ENCODE peak calls at places on chromosomes 11 and 22, in nine cellular contexts. One of them, this sample, is unnamed.

GRCh38 chr11:68276864-68277263 is 5.1 kb upstream of the C11orf24 start:
- DNase-seq in lower lobe of right lung: no peak
- DNase-seq in A673: no peak
- DNase-seq in ascending aorta: no peak
- DNase-seq in mammary epithelial cell: no peak
- DNase-seq in heart right ventricle: no peak
- DNase-seq in breast epithelium: no peak
- DNase-seq in body of pancreas: no peak
- DNase-seq in vagina: no peak
- DNase-seq in this sample: no peak

GRCh38 chr11:127259118-127259517 is 258.5 kb upstream of the KIRREL3 start:
- DNase-seq in lower lobe of right lung: no peak
- DNase-seq in A673: no peak
- DNase-seq in ascending aorta: no peak
- DNase-seq in mammary epithelial cell: no peak
- DNase-seq in heart right ventricle: no peak
- DNase-seq in breast epithelium: no peak
- DNase-seq in body of pancreas: no peak
- DNase-seq in vagina: no peak
- DNase-seq in this sample: no peak

GRCh38 chr22:28821452-28821851 is 21.1 kb upstream of the XBP1 start:
- DNase-seq in lower lobe of right lung: no peak
- DNase-seq in A673: no peak
- DNase-seq in ascending aorta: no peak
- DNase-seq in mammary epithelial cell: no peak
- DNase-seq in heart right ventricle: no peak
- DNase-seq in breast epithelium: no peak
- DNase-seq in body of pancreas: no peak
- DNase-seq in vagina: no peak
- DNase-seq in this sample: no peak

GRCh38 chr11:61777234-61778090 is 14.9 kb downstream of the TMEM258 start:
- DNase-seq in lower lobe of right lung: no peak
- DNase-seq in A673: peak
- DNase-seq in ascending aorta: no peak
- DNase-seq in mammary epithelial cell: peak
- DNase-seq in heart right ventricle: peak
- DNase-seq in breast epithelium: no peak
- DNase-seq in body of pancreas: peak
- DNase-seq in vagina: no peak
- DNase-seq in this sample: peak

GRCh38 chr11:68692115-68692514 is 7.8 kb downstream of the GAL start:
- DNase-seq in lower lobe of right lung: no peak
- DNase-seq in A673: no peak
- DNase-seq in ascending aorta: no peak
- DNase-seq in mammary epithelial cell: no peak
- DNase-seq in heart right ventricle: no peak
- DNase-seq in breast epithelium: no peak
- DNase-seq in body of pancreas: no peak
- DNase-seq in vagina: no peak
- DNase-seq in this sample: no peak

GRCh38 chr11:17076517-17077239 is 789 bp downstream of the RPS13 start:
- DNase-seq in lower lobe of right lung: no peak
- DNase-seq in A673: no peak
- DNase-seq in ascending aorta: no peak
- DNase-seq in mammary epithelial cell: no peak
- DNase-seq in heart right ventricle: no peak
- DNase-seq in breast epithelium: no peak
- DNase-seq in body of pancreas: peak
- DNase-seq in vagina: no peak
- DNase-seq in this sample: no peak

GRCh38 chr11:82315093-82315492 is 418.6 kb downstream of the FAM181B start:
- DNase-seq in lower lobe of right lung: no peak
- DNase-seq in A673: peak
- DNase-seq in ascending aorta: no peak
- DNase-seq in mammary epithelial cell: peak
- DNase-seq in heart right ventricle: no peak
- DNase-seq in breast epithelium: no peak
- DNase-seq in body of pancreas: peak
- DNase-seq in vagina: no peak
- DNase-seq in this sample: peak

GRCh38 chr22:46071451-46072029 is 78.8 kb upstream of the PPARA start:
- DNase-seq in lower lobe of right lung: peak
- DNase-seq in A673: peak
- DNase-seq in ascending aorta: peak
- DNase-seq in mammary epithelial cell: peak
- DNase-seq in heart right ventricle: peak
- DNase-seq in breast epithelium: peak
- DNase-seq in body of pancreas: peak
- DNase-seq in vagina: no peak
- DNase-seq in this sample: peak

GRCh38 chr11:69209038-69209350 is 53.3 kb downstream of the SMIM38 start:
- DNase-seq in lower lobe of right lung: no peak
- DNase-seq in A673: no peak
- DNase-seq in ascending aorta: no peak
- DNase-seq in mammary epithelial cell: no peak
- DNase-seq in heart right ventricle: no peak
- DNase-seq in breast epithelium: no peak
- DNase-seq in body of pancreas: no peak
- DNase-seq in vagina: no peak
- DNase-seq in this sample: no peak

GRCh38 chr11:33692013-33692504 is 8.6 kb downstream of the C11orf91 start:
- DNase-seq in lower lobe of right lung: no peak
- DNase-seq in A673: peak
- DNase-seq in ascending aorta: peak
- DNase-seq in mammary epithelial cell: peak
- DNase-seq in heart right ventricle: no peak
- DNase-seq in breast epithelium: peak
- DNase-seq in body of pancreas: peak
- DNase-seq in vagina: no peak
- DNase-seq in this sample: peak

GRCh38 chr11:1744879-1745700 is 5.3 kb downstream of the IFITM10 start:
- DNase-seq in lower lobe of right lung: no peak
- DNase-seq in A673: no peak
- DNase-seq in ascending aorta: no peak
- DNase-seq in mammary epithelial cell: no peak
- DNase-seq in heart right ventricle: peak
- DNase-seq in breast epithelium: no peak
- DNase-seq in body of pancreas: no peak
- DNase-seq in vagina: no peak
- DNase-seq in this sample: no peak

GRCh38 chr11:12235549-12235944 is 125.2 kb downstream of the MICAL2 start:
- DNase-seq in lower lobe of right lung: no peak
- DNase-seq in A673: no peak
- DNase-seq in ascending aorta: no peak
- DNase-seq in mammary epithelial cell: no peak
- DNase-seq in heart right ventricle: no peak
- DNase-seq in breast epithelium: no peak
- DNase-seq in body of pancreas: peak
- DNase-seq in vagina: no peak
- DNase-seq in this sample: no peak

GRCh38 chr22:46381142-46381541 is 45.6 kb downstream of the TRMU start:
- DNase-seq in lower lobe of right lung: no peak
- DNase-seq in A673: no peak
- DNase-seq in ascending aorta: no peak
- DNase-seq in mammary epithelial cell: peak
- DNase-seq in heart right ventricle: no peak
- DNase-seq in breast epithelium: no peak
- DNase-seq in body of pancreas: no peak
- DNase-seq in vagina: no peak
- DNase-seq in this sample: no peak

DNA sequence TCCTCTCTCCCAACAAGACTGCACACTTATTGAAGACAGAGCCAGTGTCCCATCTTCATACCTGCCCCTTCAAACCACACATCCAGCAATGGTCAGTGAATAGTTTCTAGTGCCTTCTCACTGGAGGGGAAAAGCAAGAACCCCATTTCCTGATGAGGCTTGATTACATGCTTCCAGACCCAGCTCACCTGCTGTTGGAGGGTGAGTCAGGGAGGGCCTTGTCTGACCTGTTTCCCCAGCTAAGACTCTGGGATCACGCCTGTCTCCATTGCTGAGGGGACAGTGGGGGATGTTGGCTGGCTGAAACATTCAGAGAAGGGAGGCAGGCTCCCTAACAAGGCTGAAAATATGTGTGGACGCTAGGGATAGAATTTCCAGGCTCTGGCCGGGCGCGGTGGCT is 27.5 kb upstream of the ZDHHC13 start:
- DNase-seq in lower lobe of right lung: no peak
- DNase-seq in A673: no peak
- DNase-seq in ascending aorta: no peak
- DNase-seq in mammary epithelial cell: peak
- DNase-seq in heart right ventricle: no peak
- DNase-seq in breast epithelium: no peak
- DNase-seq in body of pancreas: no peak
- DNase-seq in vagina: no peak
- DNase-seq in this sample: peak
- TF ChIP-seq CTCF in lower lobe of right lung: no peak
- TF ChIP-seq CTCF in A673: no peak
- TF ChIP-seq CTCF in ascending aorta: no peak
- TF ChIP-seq CTCF in mammary epithelial cell: no peak
- TF ChIP-seq CTCF in heart right ventricle: no peak
- TF ChIP-seq CTCF in breast epithelium: no peak
- TF ChIP-seq CTCF in body of pancreas: no peak
- TF ChIP-seq CTCF in vagina: no peak
- TF ChIP-seq CTCF in this sample: no peak

GRCh38 chr11:133639408-133639807 is 107.1 kb upstream of the OPCML start:
- DNase-seq in lower lobe of right lung: no peak
- DNase-seq in A673: no peak
- DNase-seq in ascending aorta: no peak
- DNase-seq in mammary epithelial cell: no peak
- DNase-seq in heart right ventricle: no peak
- DNase-seq in breast epithelium: no peak
- DNase-seq in body of pancreas: no peak
- DNase-seq in vagina: no peak
- DNase-seq in this sample: no peak
- H3K27ac ChIP-seq in lower lobe of right lung: no peak
- H3K27ac ChIP-seq in A673: no peak
- H3K27ac ChIP-seq in ascending aorta: no peak
- H3K27ac ChIP-seq in mammary epithelial cell: no peak
- H3K27ac ChIP-seq in heart right ventricle: no peak
- H3K27ac ChIP-seq in breast epithelium: no peak
- H3K27ac ChIP-seq in body of pancreas: no peak
- H3K27ac ChIP-seq in vagina: no peak
- H3K27ac ChIP-seq in this sample: no peak

GRCh38 chr22:30217698-30218565 is 28.6 kb downstream of the LIF start:
- DNase-seq in lower lobe of right lung: no peak
- DNase-seq in A673: no peak
- DNase-seq in ascending aorta: no peak
- DNase-seq in mammary epithelial cell: peak
- DNase-seq in heart right ventricle: no peak
- DNase-seq in breast epithelium: no peak
- DNase-seq in body of pancreas: no peak
- DNase-seq in vagina: no peak
- DNase-seq in this sample: no peak

GRCh38 chr22:30220338-30221009 is 26.1 kb downstream of the LIF start:
- DNase-seq in lower lobe of right lung: no peak
- DNase-seq in A673: no peak
- DNase-seq in ascending aorta: no peak
- DNase-seq in mammary epithelial cell: no peak
- DNase-seq in heart right ventricle: no peak
- DNase-seq in breast epithelium: no peak
- DNase-seq in body of pancreas: no peak
- DNase-seq in vagina: no peak
- DNase-seq in this sample: no peak

GRCh38 chr22:30219668-30220278 is 26.8 kb downstream of the LIF start:
- DNase-seq in lower lobe of right lung: no peak
- DNase-seq in A673: no peak
- DNase-seq in ascending aorta: no peak
- DNase-seq in mammary epithelial cell: no peak
- DNase-seq in heart right ventricle: no peak
- DNase-seq in breast epithelium: no peak
- DNase-seq in body of pancreas: no peak
- DNase-seq in vagina: no peak
- DNase-seq in this sample: no peak

GRCh38 chr22:30221121-30221992 is 25.2 kb downstream of the LIF start:
- DNase-seq in lower lobe of right lung: no peak
- DNase-seq in A673: no peak
- DNase-seq in ascending aorta: no peak
- DNase-seq in mammary epithelial cell: no peak
- DNase-seq in heart right ventricle: no peak
- DNase-seq in breast epithelium: no peak
- DNase-seq in body of pancreas: no peak
- DNase-seq in vagina: no peak
- DNase-seq in this sample: no peak

DNA sequence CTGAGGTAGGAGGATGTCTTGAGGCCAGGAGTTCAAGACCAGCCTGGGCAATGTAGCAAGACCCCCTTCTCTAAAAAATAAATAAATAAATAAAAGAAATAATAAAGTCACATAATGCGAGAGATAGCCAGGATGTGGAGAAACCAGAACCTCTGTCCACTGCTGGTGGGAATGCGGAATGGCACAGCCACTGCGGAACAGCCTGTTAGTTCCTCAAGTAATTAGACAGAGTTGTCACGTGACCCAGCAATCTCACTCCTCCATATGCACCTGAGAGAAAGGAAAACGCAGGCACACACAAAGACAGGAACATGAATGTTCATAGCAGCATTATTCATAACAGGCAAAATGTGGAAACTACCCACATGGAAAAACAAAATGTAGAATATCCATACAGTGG is 27.5 kb downstream of the LIF start:
- DNase-seq in lower lobe of right lung: no peak
- DNase-seq in A673: no peak
- DNase-seq in ascending aorta: no peak
- DNase-seq in mammary epithelial cell: no peak
- DNase-seq in heart right ventricle: no peak
- DNase-seq in breast epithelium: no peak
- DNase-seq in body of pancreas: no peak
- DNase-seq in vagina: no peak
- DNase-seq in this sample: no peak
- TF ChIP-seq CTCF in lower lobe of right lung: no peak
- TF ChIP-seq CTCF in A673: no peak
- TF ChIP-seq CTCF in ascending aorta: no peak
- TF ChIP-seq CTCF in mammary epithelial cell: no peak
- TF ChIP-seq CTCF in heart right ventricle: no peak
- TF ChIP-seq CTCF in breast epithelium: no peak
- TF ChIP-seq CTCF in body of pancreas: no peak
- TF ChIP-seq CTCF in vagina: no peak
- TF ChIP-seq CTCF in this sample: no peak

DNA sequence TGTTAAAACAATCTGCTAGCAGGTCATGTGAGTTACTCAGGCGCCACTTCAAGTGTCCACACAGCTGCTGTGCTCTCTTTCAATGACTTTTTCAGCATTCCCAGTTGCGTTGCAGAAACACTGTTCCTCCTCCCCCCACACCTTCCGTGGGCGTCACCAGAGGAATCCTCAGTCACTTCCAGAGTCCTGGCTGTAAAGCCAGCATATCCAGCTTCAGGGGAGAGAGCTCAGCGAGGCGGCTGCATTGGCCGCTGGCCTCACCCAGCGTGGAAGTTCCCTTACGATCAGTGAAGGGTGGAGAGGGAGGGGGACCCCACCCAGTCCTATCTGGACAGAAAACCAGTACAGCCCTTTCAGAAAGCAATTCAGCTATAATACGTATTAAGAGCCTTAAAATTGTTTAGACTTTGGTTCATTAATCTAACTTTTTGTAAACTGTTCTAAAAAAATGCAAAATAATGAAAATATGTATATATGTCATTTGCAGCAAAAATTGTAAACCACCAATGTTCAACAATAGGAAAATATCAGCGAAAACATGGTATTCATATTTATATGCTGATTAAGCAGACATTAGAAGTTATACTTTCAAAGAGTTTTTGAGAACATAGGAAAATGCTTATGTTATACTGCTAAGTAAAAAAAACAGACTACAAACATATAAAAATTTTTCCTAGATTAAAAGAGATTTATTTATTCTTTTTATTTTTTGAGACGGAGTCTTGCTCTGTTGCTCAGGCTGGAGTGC is 2.8 kb upstream of the ANO9 start:
- DNase-seq in lower lobe of right lung: peak
- DNase-seq in A673: no peak
- DNase-seq in ascending aorta: no peak
- DNase-seq in mammary epithelial cell: peak
- DNase-seq in heart right ventricle: no peak
- DNase-seq in breast epithelium: peak
- DNase-seq in body of pancreas: peak
- DNase-seq in vagina: no peak
- DNase-seq in this sample: no peak
- H3K27ac ChIP-seq in lower lobe of right lung: no peak
- H3K27ac ChIP-seq in A673: no peak
- H3K27ac ChIP-seq in ascending aorta: no peak
- H3K27ac ChIP-seq in mammary epithelial cell: no peak
- H3K27ac ChIP-seq in heart right ventricle: no peak
- H3K27ac ChIP-seq in breast epithelium: no peak
- H3K27ac ChIP-seq in body of pancreas: peak
- H3K27ac ChIP-seq in vagina: no peak
- H3K27ac ChIP-seq in this sample: peak